ENCODE peak calls at places on chromosomes 1 and 21, in ten cellular contexts. E is effector memory CD8-positive, alpha-beta T cell; V is body of pancreas; B is mucosa of descending colon; R is naive thymus-derived CD8-positive, alpha-beta T cell; H is brain pericyte; J is NCI-H446; F is amygdala; L is T-helper 9 cell; M is activated CD8-positive, alpha-beta memory T cell treated with anti-CD3 and anti-CD28 coated beads, Interleukin-2, amount 10 ng/mL, durations not matched to agents 7 days and 5 days. O is an unnamed sample.

GRCh38 chr1:215824245-215824644 is 257.1 kb downstream of the KCTD3 start:
- DNase-seq in M (no peak), J (peak), F (no peak), V (no peak), E (no peak), H (no peak), B (no peak), R (no peak), L (no peak), O (no peak)

GRCh38 chr1:212712451-212713303 is 13.0 kb upstream of the BATF3 start:
- DNase-seq in J (no peak), R (no peak), M (peak), B (no peak), H (no peak), V (no peak), F (no peak), E (no peak), L (no peak), O (no peak)

GRCh38 chr1:115679141-115679611 is 37.4 kb downstream of the VANGL1 start:
- DNase-seq in V (no peak), J (peak), B (peak), H (no peak), E (no peak), R (no peak), M (no peak), L (no peak), F (no peak), O (no peak)

GRCh38 chr1:226939439-226940028 is 560 bp upstream of the COQ8A start:
- DNase-seq in V (peak), E (peak), M (no peak), R (peak), J (peak), F (no peak), L (peak), B (peak), H (no peak), O (no peak)

GRCh38 chr1:221100196-221100950 is 221.1 kb downstream of the HLX start:
- DNase-seq in B (no peak), E (no peak), F (no peak), H (no peak), J (no peak), M (no peak), V (no peak), R (no peak), L (no peak), O (no peak)

GRCh38 chr1:101264699-101265098 is 27.9 kb downstream of the S1PR1 start:
- DNase-seq in B (peak), V (no peak), M (no peak), H (no peak), J (no peak), F (no peak), L (no peak), R (no peak), E (no peak), O (peak)

GRCh38 chr21:46069719-46070279 is 28.1 kb upstream of the COL6A2 start:
- DNase-seq in J (no peak), B (no peak), M (no peak), H (no peak), L (no peak), V (no peak), R (no peak), F (no peak), E (no peak), O (no peak)

GRCh38 chr1:178506669-178507068 is 6.2 kb upstream of the TEX35 start:
- DNase-seq in E (no peak), B (peak), L (no peak), F (no peak), V (peak), M (no peak), R (no peak), J (no peak), H (no peak), O (no peak)

GRCh38 chr1:158527190-158527815 is 26.9 kb downstream of the OR6Y1 start:
- DNase-seq in H (no peak), L (no peak), V (no peak), E (no peak), R (no peak), F (no peak), B (peak), J (no peak), M (no peak), O (no peak)

GRCh38 chr21:35273331-35273730 is 224.2 kb upstream of the RUNX1 start:
- DNase-seq in E (no peak), B (peak), R (no peak), F (no peak), V (no peak), H (no peak), M (no peak), L (no peak), J (no peak), O (no peak)

GRCh38 chr1:20666804-20667203 is 5.6 kb upstream of the DDOST start:
- DNase-seq in F (no peak), E (no peak), H (no peak), M (peak), B (no peak), V (no peak), R (no peak), J (peak), L (no peak), O (no peak)

GRCh38 chr21:46183910-46184624 is at the start of gene SPATC1L:
- DNase-seq in B (peak), R (no peak), F (no peak), M (peak), L (no peak), H (no peak), E (no peak), V (peak), J (peak), O (no peak)

GRCh38 chr21:28427356-28428022 is 565.2 kb downstream of the LTN1 start:
- DNase-seq in V (no peak), E (no peak), B (no peak), M (no peak), F (no peak), L (no peak), R (no peak), J (no peak), H (no peak), O (no peak)

GRCh38 chr1:179369751-179370341 is 4.1 kb downstream of the AXDND1 start:
- DNase-seq in R (peak), F (no peak), E (peak), H (peak), J (peak), V (peak), B (peak), L (no peak), M (no peak), O (peak)

GRCh38 chr1:246775531-246776385 is 51.5 kb downstream of the SCCPDH start:
- DNase-seq in H (no peak), E (no peak), J (no peak), F (no peak), M (no peak), L (no peak), B (no peak), R (no peak), V (no peak), O (no peak)

GRCh38 chr1:89649783-89650182 is 16.9 kb downstream of the LRRC8C start:
- DNase-seq in H (no peak), J (no peak), R (no peak), L (no peak), V (no peak), M (no peak), B (no peak), F (no peak), E (no peak), O (no peak)

GRCh38 chr1:157176016-157176415 is 37.8 kb upstream of the ETV3 start:
- DNase-seq in E (no peak), J (no peak), B (no peak), V (no peak), F (no peak), L (no peak), M (no peak), H (no peak), R (no peak), O (no peak)

GRCh38 chr1:21842606-21843162 is 30.6 kb downstream of the LDLRAD2 start:
- DNase-seq in F (no peak), M (no peak), L (no peak), V (no peak), E (no peak), B (no peak), H (no peak), J (no peak), R (no peak), O (no peak)

GRCh38 chr1:243433737-243434370 is 178.0 kb downstream of the SDCCAG8 start:
- DNase-seq in R (no peak), H (no peak), L (no peak), B (no peak), E (no peak), M (no peak), J (no peak), F (no peak), V (no peak), O (no peak)

GRCh38 chr1:234957330-234958065 is 171.1 kb downstream of the TOMM20 start:
- DNase-seq in F (no peak), V (peak), H (no peak), R (no peak), L (no peak), J (peak), M (peak), E (no peak), B (peak), O (no peak)

GRCh38 chr1:237084399-237085077 is 42.6 kb downstream of the RYR2 start:
- DNase-seq in V (no peak), M (no peak), E (no peak), L (no peak), R (no peak), F (no peak), H (no peak), B (no peak), J (no peak), O (no peak)

GRCh38 chr1:164604541-164604940 is 45.6 kb downstream of the PBX1 start:
- DNase-seq in V (no peak), J (no peak), L (no peak), E (no peak), R (no peak), H (no peak), M (no peak), F (no peak), B (no peak), O (no peak)

GRCh38 chr1:180386740-180387367 is 115.5 kb downstream of the ACBD6 start:
- DNase-seq in V (no peak), H (no peak), E (no peak), M (no peak), R (no peak), B (no peak), F (no peak), J (no peak), L (no peak), O (no peak)

GRCh38 chr1:224851850-224852261 is 77.6 kb upstream of the DNAH14 start:
- DNase-seq in B (no peak), E (no peak), L (peak), F (no peak), V (peak), M (no peak), R (no peak), H (no peak), J (no peak), O (no peak)

GRCh38 chr1:9317591-9318331 is 25.1 kb downstream of the SPSB1 start:
- DNase-seq in J (no peak), E (no peak), B (no peak), R (no peak), M (no peak), L (no peak), F (no peak), H (no peak), V (no peak), O (no peak)

GRCh38 chr1:184866991-184867788 is 107.1 kb downstream of the NIBAN1 start:
- DNase-seq in L (peak), F (no peak), E (peak), B (peak), J (no peak), M (peak), R (peak), V (no peak), H (peak), O (peak)

GRCh38 chr1:23369335-23370013 is at the start of gene ZNF436:
- DNase-seq in M (peak), B (peak), R (peak), F (no peak), L (peak), V (peak), J (peak), H (peak), E (peak), O (peak)

GRCh38 chr21:42108941-42109340 is 37.8 kb downstream of the UMODL1 start:
- DNase-seq in H (no peak), L (no peak), M (no peak), F (no peak), J (no peak), R (no peak), V (no peak), B (no peak), E (no peak), O (no peak)